ENCODE peak calls at places on chromosomes 5 and 9, in eight cellular contexts. Q, U, C, V, E, I, H and Y are unnamed samples.

GRCh38 chr9:132651259-132651658 is 18.5 kb downstream of the DDX31 start:
- DNase-seq in H (peak), E (no peak), V (no peak), C (no peak), U (peak), Q (no peak), I (peak), Y (no peak)

GRCh38 chr9:99962685-99963261 is 56.3 kb downstream of the STX17 start:
- DNase-seq in E (no peak), H (no peak), C (no peak), I (no peak), U (no peak), V (no peak), Q (no peak), Y (no peak)

GRCh38 chr5:16131878-16132277 is 47.7 kb downstream of the MARCHF11 start:
- DNase-seq in E (no peak), I (no peak), V (no peak), H (no peak), U (no peak), C (no peak), Q (no peak), Y (no peak)

GRCh38 chr9:90070056-90070455 is 465.2 kb downstream of the GADD45G start:
- DNase-seq in U (no peak), Q (no peak), E (no peak), V (no peak), C (no peak), I (no peak), H (no peak), Y (no peak)

GRCh38 chr9:94140791-94141790 is 56.8 kb downstream of the PTPDC1 start:
- DNase-seq in U (no peak), I (no peak), E (no peak), V (no peak), C (no peak), H (no peak), Q (no peak), Y (no peak)

GRCh38 chr5:1564182-1564748 is 40.5 kb upstream of the LPCAT1 start:
- DNase-seq in E (no peak), U (no peak), I (peak), H (no peak), Q (no peak), V (no peak), C (peak), Y (no peak)

GRCh38 chr5:9192286-9192685 is 353.6 kb downstream of the SEMA5A start:
- DNase-seq in H (no peak), I (no peak), C (no peak), V (no peak), U (no peak), E (no peak), Q (no peak), Y (no peak)

GRCh38 chr5:9947231-9947693 is 302.4 kb downstream of the ATPSCKMT start:
- DNase-seq in E (no peak), Q (no peak), C (no peak), U (no peak), I (no peak), V (no peak), H (no peak), Y (no peak)

GRCh38 chr9:35816708-35817107 is 1.9 kb upstream of the HINT2 start:
- DNase-seq in E (no peak), I (no peak), H (no peak), V (no peak), Q (no peak), C (no peak), U (no peak), Y (no peak)

GRCh38 chr5:128844354-128844923 is 120.8 kb upstream of the SLC27A6 start:
- DNase-seq in V (no peak), Q (no peak), C (no peak), E (no peak), U (no peak), H (no peak), I (peak), Y (no peak)

GRCh38 chr9:110543631-110544051 is 35.9 kb downstream of the SVEP1 start:
- DNase-seq in E (no peak), V (no peak), C (no peak), Q (no peak), I (no peak), H (no peak), U (peak), Y (no peak)

GRCh38 chr5:43301653-43302091 is 11.5 kb downstream of the HMGCS1 start:
- DNase-seq in E (no peak), H (no peak), V (no peak), Q (no peak), C (no peak), I (no peak), U (no peak), Y (no peak)

GRCh38 chr9:107248714-107249113 is 34.4 kb upstream of the RAD23B start:
- DNase-seq in E (no peak), I (no peak), U (no peak), V (no peak), C (no peak), Q (no peak), H (no peak), Y (no peak)

GRCh38 chr5:115355777-115356381 is 59.4 kb upstream of the CCDC112 start:
- DNase-seq in U (no peak), C (no peak), Q (no peak), E (no peak), I (no peak), H (no peak), V (no peak), Y (no peak)